ENCODE peak calls at places on chromosomes 7 and 10, in nine cellular contexts. N is left lung; V is Peyer's patch; S is pancreas; H is stimulated activated CD4-positive, alpha-beta T cell treated with anti-CD3 and anti-CD28 coated beads, Interleukin-4, amount 100 ng/mL, for 4 hours; C is AG10803; W is fibroblast of the aortic adventitia; D is suprapubic skin; R is posterior vena cava. O is an unnamed sample.

GRCh38 chr7:17463511-17464085 is 165.1 kb downstream of the AHR start:
- DNase-seq in V (no peak), H (no peak), S (no peak), W (no peak), C (no peak), D (no peak), R (no peak), N (no peak), O (peak; percentile 38)

GRCh38 chr10:79130846-79131245 is 62.1 kb downstream of the ZMIZ1 start:
- DNase-seq in C (peak; percentile 40), V (no peak), S (no peak), D (no peak), N (no peak), W (no peak), H (no peak), R (no peak), O (no peak)

GRCh38 chr7:24824896-24825295 is 67.6 kb upstream of the GSDME start:
- DNase-seq in W (no peak), S (no peak), V (no peak), H (no peak), R (no peak), D (no peak), N (no peak), C (no peak), O (no peak)

GRCh38 chr7:114334992-114335391 is 79.6 kb upstream of the FOXP2 start:
- DNase-seq in W (no peak), C (no peak), N (no peak), V (no peak), D (no peak), R (no peak), H (no peak), S (no peak), O (no peak)

GRCh38 chr7:128268233-128268632 is 27.2 kb downstream of the LEP start:
- DNase-seq in D (no peak), C (no peak), N (no peak), R (peak; percentile 31), H (no peak), S (no peak), W (no peak), V (no peak), O (no peak)

GRCh38 chr7:5423272-5423843 is at the start of gene TNRC18:
- DNase-seq in S (peak; percentile 70), H (no peak), W (no peak), V (peak; percentile 50), D (no peak), R (peak; percentile 88), C (no peak), N (peak; percentile 90), O (peak; percentile 81)

GRCh38 chr10:121774404-121774803 is 153.4 kb downstream of the ATE1 start:
- DNase-seq in R (no peak), N (no peak), D (no peak), H (no peak), S (no peak), C (peak; percentile 34), V (no peak), W (no peak), O (peak; percentile 7)

GRCh38 chr7:140998715-140999114 is 16.0 kb downstream of the MRPS33 start:
- DNase-seq in H (no peak), V (no peak), N (no peak), C (no peak), S (no peak), D (no peak), R (no peak), W (no peak), O (no peak)

GRCh38 chr7:771241-772004 is 44.3 kb upstream of the PRKAR1B start:
- DNase-seq in S (peak; percentile 92), N (no peak), D (no peak), R (peak; percentile 90), C (peak; percentile 50), H (peak; percentile 25), V (peak; percentile 71), W (peak; percentile 60), O (no peak)

GRCh38 chr7:102189756-102190155 is 96.9 kb upstream of the SH2B2 start:
- DNase-seq in V (no peak), W (no peak), D (no peak), H (no peak), N (peak; percentile 26), R (no peak), S (no peak), C (no peak), O (no peak)

GRCh38 chr7:148483515-148483914 is 107.1 kb upstream of the C7orf33 start:
- DNase-seq in C (no peak), R (no peak), S (no peak), H (no peak), V (no peak), N (no peak), W (no peak), D (no peak), O (no peak)

GRCh38 chr10:125281091-125281490 is 120.7 kb upstream of the CTBP2 start:
- DNase-seq in W (no peak), C (no peak), N (no peak), D (no peak), V (no peak), H (no peak), R (no peak), S (no peak), O (no peak)

GRCh38 chr7:128814496-128814895 is 15.7 kb upstream of the FLNC start:
- DNase-seq in S (no peak), D (no peak), V (no peak), H (no peak), W (no peak), R (no peak), N (no peak), C (no peak), O (peak; percentile 84)

O was measured in NB4.